ENCODE peak calls at places on chromosomes 13 and 19, in nine cellular contexts. L is stimulated activated CD4-positive, alpha-beta T cell treated with anti-CD3 and anti-CD28 coated beads, Interleukin-2, amount 100 ng/mL, for 24 hours; H is central memory CD4-positive, alpha-beta T cell; S is aorta; Y is fibroblast of lung; M is brain microvascular endothelial cell; V is tibial artery; P is kidney glomerular epithelial cell; Z is HuH-7.5. X is an unnamed sample.

GRCh38 chr13:67353031-67353430 is 122.9 kb upstream of the PCDH9 start:
- DNase-seq in L (no peak), V (no peak), H (no peak), P (no peak), Z (no peak), S (no peak), Y (no peak), M (no peak), X (no peak)

GRCh38 chr19:33712268-33712667 is 84.4 kb upstream of the KCTD15 start:
- DNase-seq in L (no peak), P (no peak), M (no peak), Y (no peak), S (peak), V (no peak), Z (no peak), H (no peak), X (no peak)

GRCh38 chr13:50509771-50510441 is 333.6 kb downstream of the DLEU7 start:
- DNase-seq in H (no peak), M (peak), Z (no peak), V (no peak), S (no peak), L (no peak), Y (no peak), P (peak), X (no peak)

GRCh38 chr19:24060687-24061356 is 26.2 kb upstream of the ZNF254 start:
- DNase-seq in P (no peak), L (no peak), H (no peak), Y (no peak), S (no peak), M (no peak), V (no peak), Z (no peak), X (no peak)

GRCh38 chr13:91405240-91405639 is 6.8 kb downstream of the GPC5 start:
- DNase-seq in S (no peak), Y (no peak), L (no peak), M (no peak), P (no peak), H (no peak), V (no peak), Z (no peak), X (no peak)

GRCh38 chr13:108185218-108185617 is 30.1 kb downstream of the LIG4 start:
- DNase-seq in S (no peak), L (no peak), Y (no peak), V (no peak), Z (no peak), M (no peak), H (no peak), P (no peak), X (no peak)

GRCh38 chr19:49057636-49058234 is at the start of gene CGB7:
- DNase-seq in S (peak), V (peak), M (peak), H (peak), P (peak), Y (peak), L (peak), Z (peak), X (peak)

GRCh38 chr19:35908010-35908441 is at the start of gene TYROBP:
- DNase-seq in L (no peak), M (no peak), P (no peak), Y (no peak), V (no peak), S (no peak), Z (no peak), H (no peak), X (no peak)

GRCh38 chr13:50228527-50228926 is 213.3 kb downstream of the KCNRG start:
- DNase-seq in S (no peak), L (no peak), H (no peak), P (no peak), Y (no peak), V (no peak), M (no peak), Z (no peak), X (no peak)

GRCh38 chr13:60617863-60618733 is 221.1 kb downstream of the TDRD3 start:
- DNase-seq in Z (no peak), H (no peak), V (no peak), L (no peak), Y (peak), S (no peak), P (no peak), M (peak), X (no peak)

GRCh38 chr19:16326401-16327130 is 1.9 kb downstream of the KLF2 start:
- DNase-seq in S (peak), P (no peak), Y (no peak), V (no peak), H (peak), M (no peak), Z (no peak), L (peak), X (peak)

GRCh38 chr19:11463391-11463790 is 17.5 kb downstream of the ELAVL3 start:
- DNase-seq in M (no peak), V (no peak), Y (no peak), P (no peak), S (no peak), L (no peak), Z (no peak), H (peak), X (no peak)

GRCh38 chr19:33194527-33194883 is 375 bp downstream of the LRP3 start:
- DNase-seq in L (no peak), P (no peak), M (no peak), H (no peak), V (no peak), S (no peak), Y (no peak), Z (peak), X (no peak)

GRCh38 chr13:97268772-97269171 is 46.6 kb downstream of the MBNL2 start:
- DNase-seq in H (no peak), M (no peak), S (no peak), Y (no peak), L (no peak), V (no peak), Z (no peak), P (no peak), X (no peak)

GRCh38 chr13:27022571-27023311 is 148.9 kb downstream of the USP12 start:
- DNase-seq in S (no peak), Y (peak), H (no peak), L (no peak), Z (peak), V (no peak), P (peak), M (no peak), X (no peak)

GRCh38 chr13:76489299-76489698 is 396.9 kb downstream of the KCTD12 start:
- DNase-seq in V (no peak), S (no peak), P (no peak), Z (no peak), L (no peak), Y (no peak), M (no peak), H (no peak), X (no peak)

GRCh38 chr13:49560270-49561063 is 24.9 kb downstream of the RCBTB1 start:
- DNase-seq in P (peak), Z (peak), S (no peak), L (no peak), M (peak), H (no peak), Y (peak), V (no peak), X (no peak)

GRCh38 chr13:47216176-47216822 is 319.4 kb upstream of the HTR2A start:
- DNase-seq in M (no peak), Y (no peak), H (no peak), S (no peak), P (peak), L (no peak), V (no peak), Z (no peak), X (no peak)

GRCh38 chr19:32407004-32407992 is 1.7 kb downstream of the DPY19L3 start:
- DNase-seq in V (no peak), Z (no peak), L (no peak), P (peak), Y (peak), H (no peak), M (peak), S (no peak), X (no peak)

GRCh38 chr19:54271106-54271505 is 9.8 kb downstream of the LILRB2 start:
- DNase-seq in L (no peak), Y (no peak), P (no peak), H (no peak), Z (no peak), M (no peak), S (no peak), V (no peak), X (no peak)

GRCh38 chr13:22618002-22618401 is 562.8 kb upstream of the SGCG start:
- DNase-seq in M (no peak), H (no peak), L (no peak), Z (no peak), Y (no peak), P (no peak), S (no peak), V (no peak), X (no peak)

GRCh38 chr19:52935434-52935833 is 12.2 kb upstream of the ZNF888 start:
- DNase-seq in L (no peak), Y (peak), P (no peak), M (peak), V (no peak), S (no peak), H (no peak), Z (no peak), X (no peak)

GRCh38 chr13:99031725-99032298 is 53.9 kb upstream of the DOCK9 start:
- DNase-seq in S (no peak), L (no peak), Y (no peak), M (no peak), Z (no peak), H (no peak), P (no peak), V (no peak), X (no peak)

GRCh38 chr19:28703400-28703956 is 509.5 kb downstream of the UQCRFS1 start:
- DNase-seq in P (no peak), M (no peak), S (no peak), Y (no peak), V (no peak), H (no peak), L (no peak), Z (no peak), X (no peak)

GRCh38 chr19:33819875-33820781 is 23.5 kb downstream of the KCTD15 start:
- DNase-seq in H (peak), P (peak), L (peak), Z (peak), V (peak), S (peak), Y (peak), M (peak), X (peak)

GRCh38 chr13:113836917-113837553 is 26.8 kb downstream of the GAS6 start:
- DNase-seq in M (peak), Y (peak), P (no peak), Z (no peak), S (no peak), L (no peak), V (peak), H (no peak), X (no peak)

GRCh38 chr13:92716749-92717148 is 509.9 kb upstream of the GPC6 start:
- DNase-seq in V (no peak), Z (no peak), H (no peak), Y (peak), M (peak), P (peak), S (no peak), L (no peak), X (no peak)

GRCh38 chr19:33301011-33301899 is 1.1 kb downstream of the CEBPA start:
- DNase-seq in L (no peak), Y (no peak), Z (no peak), S (no peak), M (no peak), V (no peak), H (no peak), P (no peak), X (no peak)

GRCh38 chr19:4909172-4909896 is at the start of gene UHRF1:
- DNase-seq in V (no peak), Z (peak), M (no peak), S (peak), L (peak), H (no peak), Y (no peak), P (no peak), X (no peak)

GRCh38 chr13:35818577-35819165 is 312.5 kb downstream of the DCLK1 start:
- DNase-seq in Z (no peak), Y (peak), L (no peak), S (no peak), V (no peak), P (no peak), H (no peak), M (no peak), X (no peak)

GRCh38 chr19:39179754-39180153 is 17.0 kb upstream of the NCCRP1 start:
- DNase-seq in L (no peak), H (no peak), M (no peak), Y (no peak), Z (no peak), V (no peak), P (no peak), S (no peak), X (no peak)

GRCh38 chr13:114022876-114023275 is 49.0 kb upstream of the C13orf46 start:
- DNase-seq in H (no peak), Y (no peak), V (peak), L (no peak), S (peak), M (no peak), Z (no peak), P (no peak), X (no peak)